ENCODE peak calls at places on chromosomes 7 and 10, in seven cellular contexts. F is cardiac muscle cell, Q is left lung, L is brain microvascular endothelial cell, R is pancreas, Z is H7, O is AG10803. T is an unnamed sample.

GRCh38 chr7:34837826-34838225 is 179.8 kb downstream of the NPSR1 start:
- DNase-seq in O (no peak), L (peak), Q (no peak), R (no peak), Z (no peak), F (no peak), T (no peak)

GRCh38 chr7:55309040-55309991 is 55.8 kb upstream of the LANCL2 start:
- DNase-seq in F (no peak), O (no peak), Q (no peak), Z (no peak), L (no peak), R (no peak), T (no peak)

GRCh38 chr10:84118395-84119006 is 20.8 kb upstream of the GHITM start:
- DNase-seq in O (no peak), L (no peak), F (no peak), Z (no peak), Q (no peak), R (no peak), T (no peak)

GRCh38 chr10:102400061-102400460 is 4.6 kb downstream of the NFKB2 start:
- DNase-seq in Q (no peak), R (peak), L (no peak), Z (no peak), F (no peak), O (no peak), T (no peak)

GRCh38 chr7:120725376-120726039 is 132.4 kb downstream of the TSPAN12 start:
- DNase-seq in L (peak), O (peak), Q (no peak), F (peak), R (no peak), Z (no peak), T (no peak)

GRCh38 chr7:87127019-87127418 is 25.2 kb upstream of the DMTF1 start:
- DNase-seq in Z (no peak), L (no peak), F (no peak), O (no peak), R (no peak), Q (no peak), T (no peak)

GRCh38 chr10:6061056-6061455 is 1.1 kb downstream of the IL2RA start:
- DNase-seq in L (no peak), O (no peak), R (no peak), Z (no peak), Q (no peak), F (no peak), T (no peak)

GRCh38 chr7:128347573-128348147 is 4.0 kb upstream of the RBM28 start:
- DNase-seq in L (peak), Z (peak), O (peak), F (peak), R (no peak), Q (no peak), T (peak)

GRCh38 chr7:117097860-117098259 is 144.6 kb downstream of the ST7 start:
- DNase-seq in O (no peak), L (no peak), F (no peak), Q (no peak), Z (no peak), R (no peak), T (no peak)

GRCh38 chr7:112257073-112257472 is 50.6 kb downstream of the ZNF277 start:
- DNase-seq in L (no peak), F (no peak), O (no peak), Z (no peak), Q (no peak), R (no peak), T (no peak)

GRCh38 chr10:124052561-124052960 is 40.8 kb downstream of the CHST15 start:
- DNase-seq in F (no peak), R (no peak), Q (no peak), O (no peak), L (no peak), Z (no peak), T (no peak)

GRCh38 chr10:61643316-61643751 is 19.4 kb upstream of the CABCOCO1 start:
- DNase-seq in Z (no peak), R (no peak), O (peak), Q (no peak), L (peak), F (no peak), T (no peak)

GRCh38 chr7:74480861-74481417 is 27.2 kb downstream of the GTF2IRD1 start:
- DNase-seq in F (no peak), L (peak), R (peak), Z (no peak), O (peak), Q (no peak), T (peak)

GRCh38 chr10:33735463-33735862 is 401.0 kb upstream of the NRP1 start:
- DNase-seq in F (no peak), R (no peak), O (peak), Q (no peak), L (no peak), Z (no peak), T (no peak)

GRCh38 chr7:74482629-74483401 is 29.1 kb downstream of the GTF2IRD1 start:
- DNase-seq in L (peak), F (no peak), Z (no peak), Q (no peak), R (no peak), O (peak), T (peak)

GRCh38 chr10:102682441-102682840 is 31.8 kb downstream of the ARL3 start:
- DNase-seq in L (no peak), R (no peak), Z (peak), Q (no peak), F (no peak), O (no peak), T (no peak)

GRCh38 chr7:40673285-40673684 is 538.5 kb downstream of the SUGCT start:
- DNase-seq in O (peak), Q (no peak), Z (no peak), R (no peak), F (no peak), L (peak), T (no peak)

GRCh38 chr10:85646312-85646711 is 720.3 kb downstream of the GRID1 start:
- DNase-seq in O (peak), F (no peak), L (peak), Q (no peak), Z (no peak), R (no peak), T (no peak)

GRCh38 chr7:19969859-19970493 is 196.6 kb upstream of the TMEM196 start:
- DNase-seq in L (peak), Z (no peak), O (peak), F (no peak), Q (no peak), R (no peak), T (no peak)

GRCh38 chr10:63681965-63682704 is 160.9 kb downstream of the REEP3 start:
- DNase-seq in L (peak), F (no peak), Z (no peak), R (no peak), Q (no peak), O (peak), T (no peak)

GRCh38 chr7:47941136-47941844 is 7.0 kb downstream of the PKD1L1 start:
- DNase-seq in O (peak), R (no peak), F (no peak), L (peak), Q (no peak), Z (peak), T (peak)

GRCh38 chr7:55249332-55249731 is 115.8 kb upstream of the LANCL2 start:
- DNase-seq in R (no peak), O (no peak), F (no peak), Z (no peak), Q (no peak), L (no peak), T (no peak)

DNA sequence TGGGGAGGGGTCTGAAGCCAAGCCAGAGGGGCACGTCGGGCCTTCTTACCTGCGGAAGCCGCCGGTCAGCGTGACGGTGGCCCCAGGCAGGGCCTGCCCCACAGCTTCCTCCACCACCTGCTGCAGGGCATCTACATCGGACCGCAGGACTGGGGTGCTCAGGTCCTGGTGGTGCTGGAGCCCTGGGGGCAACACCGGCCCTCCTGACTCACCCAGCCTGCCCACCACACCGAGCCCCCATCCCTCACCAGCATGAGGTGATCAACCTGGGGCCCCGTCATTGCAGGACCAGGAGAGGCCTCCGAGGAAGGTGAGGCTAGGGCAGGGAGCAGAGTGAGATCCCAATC is 8.0 kb downstream of the POLM start:
- DNase-seq in L (no peak), R (no peak), Z (no peak), Q (no peak), O (no peak), F (no peak), T (no peak)
- H3K4me3 ChIP-seq in L (no peak), R (no peak), Z (no peak), Q (no peak), O (no peak), F (no peak), T (no peak)

GRCh38 chr10:103855424-103855823 is at the start of gene SH3PXD2A:
- DNase-seq in R (peak), L (no peak), Z (peak), F (peak), O (peak), Q (no peak), T (peak)
- H3K4me3 ChIP-seq in R (peak), L (peak), Z (peak), F (peak), O (peak), Q (peak), T (peak)

GRCh38 chr7:134831862-134832261 is 52.4 kb downstream of the CALD1 start:
- DNase-seq in F (no peak), R (no peak), L (peak), O (no peak), Z (no peak), Q (no peak), T (peak)
- H3K4me3 ChIP-seq in F (no peak), R (peak), L (no peak), O (no peak), Z (no peak), Q (no peak), T (no peak)

DNA sequence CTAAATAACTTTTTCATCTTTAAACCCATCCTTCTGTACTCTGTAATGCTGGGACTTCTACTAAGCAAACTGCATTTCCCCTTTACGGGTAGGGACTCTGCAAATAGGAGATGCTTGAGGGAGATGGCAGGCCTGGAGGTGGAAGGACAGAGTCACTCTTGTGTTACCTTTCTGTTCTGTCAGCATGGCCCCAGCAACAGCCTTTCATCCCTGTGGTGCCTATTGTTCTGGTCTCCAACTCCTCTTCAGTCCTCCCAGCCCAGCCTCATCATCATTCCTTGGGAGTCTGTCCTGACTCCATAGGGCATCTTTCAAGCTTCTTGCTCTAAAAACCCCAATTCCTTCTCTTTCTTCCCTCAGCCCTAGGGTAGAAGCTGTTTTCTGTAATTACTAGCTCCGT is 230.0 kb downstream of the SNX13 start:
- DNase-seq in R (no peak), F (no peak), Q (no peak), O (no peak), Z (no peak), L (no peak), T (no peak)
- H3K4me3 ChIP-seq in R (no peak), F (no peak), Q (no peak), O (no peak), Z (no peak), L (no peak), T (no peak)

DNA sequence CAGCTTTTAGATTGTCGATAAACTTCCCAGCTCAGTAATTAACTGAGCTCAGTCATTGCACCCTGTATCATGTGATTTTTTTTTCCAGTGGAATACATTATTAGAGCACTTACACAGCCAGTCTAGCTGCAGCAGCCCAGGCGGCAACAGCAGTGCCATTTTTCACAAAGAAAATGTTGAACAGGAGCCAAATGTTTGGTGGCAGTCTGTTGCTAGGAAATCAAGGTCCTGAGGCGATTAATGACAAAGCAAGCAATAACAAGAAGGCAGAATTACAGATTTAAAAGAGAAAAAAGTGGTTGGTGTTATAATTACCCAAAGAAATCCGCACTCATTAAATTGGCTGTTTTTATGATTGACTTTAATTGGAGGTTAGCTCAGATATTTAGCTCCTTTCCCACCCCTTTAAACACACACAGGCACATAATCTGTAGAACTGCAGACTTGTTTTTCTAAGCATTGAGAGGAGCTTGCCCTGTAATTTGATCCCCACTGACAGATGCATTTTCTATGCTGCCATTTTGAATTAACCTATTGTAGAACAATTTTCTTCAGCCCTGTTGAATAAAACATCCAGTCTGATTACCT is 267.4 kb downstream of the ADK start:
- DNase-seq in R (peak), L (no peak), Q (no peak), O (peak), Z (peak), F (peak), T (no peak)
- H3K4me3 ChIP-seq in R (no peak), L (no peak), Q (no peak), O (no peak), Z (no peak), F (no peak), T (no peak)

GRCh38 chr7:106658504-106659368 is 2.2 kb downstream of the CCDC71L start:
- DNase-seq in L (no peak), F (no peak), O (no peak), R (no peak), Z (no peak), Q (no peak), T (no peak)
- H3K4me3 ChIP-seq in L (peak), F (peak), O (peak), R (peak), Z (no peak), Q (no peak), T (peak)

GRCh38 chr7:25857376-25858067 is 294.5 kb upstream of the NFE2L3 start:
- DNase-seq in R (no peak), Q (no peak), O (peak), F (peak), Z (peak), L (no peak), T (peak)

GRCh38 chr7:25859412-25859704 is 292.6 kb upstream of the NFE2L3 start:
- DNase-seq in Q (no peak), L (no peak), Z (peak), O (no peak), F (no peak), R (no peak), T (no peak)

GRCh38 chr7:25858562-25859411 is 293.2 kb upstream of the NFE2L3 start:
- DNase-seq in F (no peak), Q (peak), R (no peak), Z (peak), O (no peak), L (no peak), T (no peak)

GRCh38 chr7:25859732-25860131 is 292.3 kb upstream of the NFE2L3 start:
- DNase-seq in Q (no peak), L (no peak), O (no peak), Z (no peak), F (no peak), R (no peak), T (no peak)

DNA sequence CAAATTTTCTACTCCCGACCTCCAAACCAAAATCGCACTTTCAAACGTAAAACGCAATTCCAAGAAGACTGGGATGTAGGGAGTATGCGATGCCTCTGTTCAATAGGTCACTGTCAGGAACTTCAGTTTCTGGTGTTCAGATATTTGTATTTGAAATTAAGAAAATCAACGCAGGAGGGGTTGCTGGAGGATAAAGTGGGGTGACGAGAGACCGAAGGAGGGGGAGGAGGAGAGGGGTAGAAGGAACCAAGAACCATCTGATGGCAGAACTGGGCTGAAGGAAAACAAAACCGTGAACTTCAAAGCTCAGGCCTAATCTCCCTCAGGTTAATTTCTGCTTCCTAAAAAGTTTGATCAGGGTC is 293.8 kb upstream of the NFE2L3 start:
- DNase-seq in Z (peak), L (no peak), O (no peak), F (no peak), Q (no peak), R (no peak), T (no peak)
- H3K4me3 ChIP-seq in Z (peak), L (no peak), O (no peak), F (no peak), Q (no peak), R (no peak), T (peak)

GRCh38 chr7:142801601-142802295 is 31.0 kb downstream of the PRSS2 start:
- DNase-seq in R (no peak), O (no peak), Z (no peak), F (no peak), Q (no peak), L (no peak), T (no peak)
- H3K4me3 ChIP-seq in R (no peak), O (no peak), Z (no peak), F (no peak), Q (no peak), L (no peak), T (no peak)

DNA sequence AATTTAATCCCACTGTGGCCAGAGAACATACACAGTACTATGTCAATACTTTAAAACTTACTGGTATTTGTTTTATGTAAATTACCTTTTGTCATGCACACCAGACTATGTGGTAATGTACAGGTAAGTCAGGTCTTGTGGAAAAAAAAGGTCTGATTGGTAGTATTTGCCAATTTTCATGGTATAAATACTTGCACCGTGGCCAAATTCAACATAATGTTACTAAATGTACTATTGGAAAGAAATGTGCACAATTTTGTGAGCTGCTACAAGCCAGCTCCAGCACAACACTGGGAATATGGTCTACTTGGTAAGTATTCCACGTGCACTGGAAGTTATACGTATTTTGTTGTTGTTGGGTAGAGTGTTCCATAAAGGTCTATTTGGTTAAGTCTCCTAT is 392.5 kb downstream of the RPS24 start:
- DNase-seq in L (no peak), R (no peak), Q (no peak), O (no peak), F (no peak), Z (no peak), T (no peak)
- H3K4me3 ChIP-seq in L (no peak), R (no peak), Q (no peak), O (no peak), F (no peak), Z (no peak), T (no peak)

T was measured in psoas muscle.